ENCODE peak calls at places on chromosomes 1 and 21, in six cellular contexts. A is stomach, J is GM12878, Y is H1, I is K562, S is suprapubic skin. N is an unnamed sample.
A peak's percentile ranks its signal among the peaks of the same experiment; 100 is the strongest.

GRCh38 chr1:54046671-54047383 is 6.2 kb downstream of the TMEM59 start:
- DNase-seq in S (no peak), A (no peak), Y (no peak), I (no peak), J (no peak), N (no peak)

GRCh38 chr1:210328032-210328745 is 513 bp upstream of the HHAT start:
- DNase-seq in S (no peak), J (no peak), A (no peak), Y (no peak), I (no peak), N (no peak)

GRCh38 chr1:18868801-18869424 is 9.5 kb upstream of the TAS1R2 start:
- DNase-seq in I (no peak), J (no peak), A (no peak), Y (no peak), S (no peak), N (no peak)

GRCh38 chr21:35136586-35137254 is 87.6 kb upstream of the RUNX1 start:
- DNase-seq in S (no peak), Y (no peak), I (peak; percentile 65), J (no peak), A (peak; percentile 31), N (peak; percentile 22)

GRCh38 chr21:25934771-25935224 is 200.0 kb downstream of the GABPA start:
- DNase-seq in S (no peak), Y (no peak), I (no peak), A (peak; percentile 75), J (no peak), N (peak; percentile 51)

GRCh38 chr1:23751050-23751814 is 8.0 kb downstream of the ELOA start:
- DNase-seq in S (no peak), I (peak; percentile 63), J (no peak), Y (peak; percentile 9), A (peak; percentile 60), N (peak; percentile 27)

GRCh38 chr1:94235189-94236020 is 2.0 kb downstream of the ARHGAP29 start:
- DNase-seq in S (no peak), A (no peak), J (no peak), I (no peak), Y (no peak), N (no peak)

GRCh38 chr1:202159534-202160371 is 649 bp downstream of the PTPN7 start:
- DNase-seq in S (no peak), I (peak; percentile 63), J (no peak), A (no peak), Y (no peak), N (peak; percentile 60)

GRCh38 chr1:39925727-39926342 is 24.1 kb upstream of the MYCL start:
- DNase-seq in A (no peak), S (no peak), Y (no peak), I (no peak), J (no peak), N (no peak)

GRCh38 chr21:25518491-25518911 is 88.8 kb downstream of the MRPL39 start:
- DNase-seq in S (no peak), I (no peak), J (no peak), Y (no peak), A (no peak), N (no peak)

GRCh38 chr1:211473823-211474222 is 18.1 kb downstream of the RD3 start:
- DNase-seq in J (no peak), S (no peak), A (no peak), I (peak; percentile 5), Y (no peak), N (no peak)

GRCh38 chr1:41480204-41481108 is 4.0 kb downstream of the EDN2 start:
- DNase-seq in Y (no peak), A (no peak), J (no peak), S (no peak), I (no peak), N (no peak)

GRCh38 chr21:46056450-46056903 is 41.4 kb upstream of the COL6A2 start:
- DNase-seq in I (no peak), J (no peak), A (peak; percentile 44), Y (no peak), S (peak; percentile 86), N (peak; percentile 74)

GRCh38 chr1:179779645-179780272 is 36.7 kb downstream of the FAM163A start:
- DNase-seq in Y (no peak), A (no peak), J (no peak), I (no peak), S (no peak), N (no peak)

GRCh38 chr1:64100791-64101190 is 102.6 kb upstream of the UBE2U start:
- DNase-seq in Y (no peak), A (no peak), S (no peak), J (no peak), I (no peak), N (no peak)

GRCh38 chr1:5809207-5809788 is 182.9 kb downstream of the NPHP4 start:
- DNase-seq in J (no peak), I (no peak), S (no peak), A (no peak), Y (no peak), N (no peak)

GRCh38 chr1:50424045-50424939 is 1.0 kb upstream of the DMRTA2 start:
- DNase-seq in Y (no peak), S (no peak), J (no peak), A (no peak), I (no peak), N (no peak)

GRCh38 chr1:181255270-181255929 is 166.9 kb downstream of the IER5 start:
- DNase-seq in Y (no peak), I (no peak), S (no peak), A (no peak), J (no peak), N (no peak)

GRCh38 chr21:25916226-25916625 is 181.5 kb downstream of the GABPA start:
- DNase-seq in I (no peak), Y (no peak), J (no peak), A (no peak), S (no peak), N (no peak)

GRCh38 chr21:36710729-36711048 is 11.8 kb downstream of the SIM2 start:
- DNase-seq in J (no peak), Y (no peak), S (peak; percentile 76), A (peak; percentile 24), I (peak; percentile 45), N (peak; percentile 25)

DNA sequence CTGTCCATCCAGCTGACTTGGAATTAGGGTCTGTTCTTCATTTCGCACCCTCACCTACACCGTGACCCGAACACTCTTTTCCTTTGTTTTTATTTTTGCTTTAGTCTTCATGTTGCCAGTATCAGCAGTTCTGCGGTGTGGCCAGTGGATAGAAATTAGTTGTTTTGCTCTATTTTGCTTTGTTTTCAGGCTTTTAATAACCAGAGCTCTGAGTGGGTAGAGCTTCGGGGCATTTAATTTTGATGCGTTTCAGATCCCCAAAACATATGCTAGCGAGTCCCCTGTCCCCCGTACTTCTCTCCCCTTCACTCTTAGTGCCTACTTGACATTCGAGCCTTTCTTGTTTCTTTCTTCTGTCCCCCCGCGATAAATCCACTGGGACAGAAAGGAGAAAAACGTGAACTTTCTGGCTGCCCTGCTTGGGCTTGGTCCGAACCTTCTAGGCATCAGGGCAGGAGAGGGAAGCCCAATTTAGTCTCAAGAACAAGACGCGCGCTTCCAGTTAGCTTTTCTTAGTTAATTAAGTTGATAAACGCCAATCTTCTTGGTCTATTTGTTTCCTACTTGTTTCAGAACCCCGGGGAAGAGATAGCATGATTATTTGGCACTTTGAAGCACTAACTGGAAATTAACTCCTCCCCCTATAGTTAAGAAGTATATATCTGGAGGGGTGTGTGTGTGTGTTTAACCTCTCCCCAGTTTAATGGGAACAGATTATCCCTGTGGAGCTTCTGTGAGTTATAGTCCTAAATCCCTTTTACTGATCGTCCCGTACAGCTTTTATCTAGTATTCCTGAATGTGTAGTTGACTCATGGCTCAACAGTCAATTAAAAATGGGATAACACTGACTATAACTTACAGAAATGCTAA is 867 bp downstream of the SWT1 start:
- DNase-seq in S (no peak), Y (no peak), A (no peak), J (no peak), I (no peak), N (no peak)
- TF ChIP-seq POLR2AphosphoS5 in S (no peak), Y (no peak), A (no peak), J (no peak), I (no peak), N (no peak)

DNA sequence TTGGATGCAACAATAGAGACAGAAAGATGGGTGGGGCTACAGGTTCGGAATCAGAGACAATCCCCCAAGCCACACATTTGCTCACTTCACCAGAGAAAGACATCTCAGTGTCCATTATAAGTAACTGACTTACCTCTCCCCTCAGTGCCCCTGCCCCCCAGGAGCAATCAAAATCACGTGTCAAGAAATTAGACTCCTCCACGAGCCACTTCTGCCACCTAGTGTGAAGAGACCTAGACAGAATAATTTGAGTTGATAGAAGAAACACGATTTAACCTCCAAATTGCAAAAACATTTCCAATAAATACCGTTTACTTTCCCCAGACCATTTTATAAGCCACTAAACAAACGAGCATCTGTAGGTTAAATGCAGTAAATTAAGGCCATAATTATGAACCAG is 123.2 kb downstream of the SLC30A10 start:
- DNase-seq in Y (no peak), J (no peak), S (no peak), A (no peak), I (no peak), N (no peak)
- TF ChIP-seq CTCF in Y (peak; percentile 5), J (no peak), S (no peak), A (no peak), I (peak; percentile 18), N (no peak)

GRCh38 chr1:58823481-58824010 is 39.7 kb upstream of the JUN start:
- DNase-seq in A (peak; percentile 43), S (no peak), J (no peak), I (peak; percentile 13), Y (no peak), N (no peak)

GRCh38 chr1:58827298-58827697 is 43.5 kb upstream of the JUN start:
- DNase-seq in S (no peak), Y (no peak), A (no peak), I (no peak), J (no peak), N (no peak)

GRCh38 chr1:58821309-58821708 is 37.5 kb upstream of the JUN start:
- DNase-seq in Y (no peak), J (no peak), I (no peak), A (no peak), S (no peak), N (no peak)

GRCh38 chr1:58829861-58830260 is 46.0 kb upstream of the JUN start:
- DNase-seq in J (no peak), S (no peak), I (no peak), Y (no peak), A (no peak), N (no peak)

GRCh38 chr1:58824753-58825389 is 41.0 kb upstream of the JUN start:
- DNase-seq in J (no peak), A (peak; percentile 91), I (no peak), S (no peak), Y (no peak), N (peak; percentile 91)
- TF ChIP-seq EP300 in J (no peak), A (no peak), I (no peak), S (no peak), Y (no peak), N (peak; percentile 40)

GRCh38 chr1:101366513-101367215 is 129.8 kb downstream of the S1PR1 start:
- DNase-seq in I (no peak), Y (no peak), A (no peak), J (no peak), S (no peak), N (no peak)

GRCh38 chr1:101373570-101373969 is 136.8 kb downstream of the S1PR1 start:
- DNase-seq in S (no peak), I (no peak), J (no peak), A (no peak), Y (no peak), N (no peak)

GRCh38 chr1:101370488-101370887 is 133.7 kb downstream of the S1PR1 start:
- DNase-seq in Y (no peak), I (no peak), A (no peak), S (no peak), J (no peak), N (no peak)

GRCh38 chr1:101376121-101377095 is 139.6 kb downstream of the S1PR1 start:
- DNase-seq in I (no peak), Y (no peak), S (no peak), J (no peak), A (no peak), N (no peak)

GRCh38 chr1:101371259-101371658 is 134.4 kb downstream of the S1PR1 start:
- DNase-seq in S (no peak), J (peak; percentile 96), Y (no peak), I (no peak), A (no peak), N (no peak)
- TF ChIP-seq POLR2AphosphoS5 in S (no peak), J (peak; percentile 67), Y (no peak), I (no peak), A (no peak), N (no peak)